ENCODE peak calls at places on chromosomes 16 and 17, in eight cellular contexts. S, W, M, Q, O, R, V and U are unnamed samples.

GRCh38 chr17:3903881-3904286 is 11.0 kb upstream of the CAMKK1 start:
- DNase-seq in R (no peak), O (no peak), V (no peak), Q (no peak), S (no peak), W (no peak), M (no peak), U (no peak)

GRCh38 chr16:88810166-88810867 is 1.4 kb downstream of the APRT start:
- DNase-seq in W (peak), Q (no peak), M (peak), O (no peak), S (peak), R (no peak), V (no peak), U (no peak)

GRCh38 chr17:82787081-82787848 is 35.4 kb downstream of the TBCD start:
- DNase-seq in V (no peak), S (peak), O (no peak), M (peak), Q (no peak), R (no peak), W (no peak), U (no peak)

GRCh38 chr17:76710863-76711611 is at the start of gene MXRA7:
- DNase-seq in S (peak), R (peak), W (peak), Q (peak), M (peak), O (peak), V (peak), U (peak)

GRCh38 chr17:47896672-47897490 is 845 bp downstream of the SP2 start:
- DNase-seq in V (no peak), M (no peak), Q (no peak), W (no peak), S (peak), O (no peak), R (no peak), U (no peak)

GRCh38 chr17:73043686-73044581 is 48.6 kb downstream of the SLC39A11 start:
- DNase-seq in O (no peak), W (no peak), S (peak), M (no peak), Q (no peak), R (no peak), V (no peak), U (no peak)

GRCh38 chr17:40511136-40511535 is 9.7 kb upstream of the TNS4 start:
- DNase-seq in O (no peak), R (no peak), M (no peak), Q (no peak), W (no peak), S (no peak), V (no peak), U (no peak)

GRCh38 chr17:56203430-56203829 is 50.2 kb downstream of the ANKFN1 start:
- DNase-seq in M (no peak), S (peak), V (no peak), Q (peak), O (no peak), R (no peak), W (no peak), U (no peak)

GRCh38 chr16:49675417-49675816 is 180.5 kb downstream of the ZNF423 start:
- DNase-seq in Q (no peak), V (no peak), O (no peak), S (no peak), W (no peak), R (no peak), M (no peak), U (no peak)

GRCh38 chr16:25060920-25061319 is 45.8 kb upstream of the ARHGAP17 start:
- DNase-seq in V (peak), R (no peak), M (no peak), O (no peak), Q (no peak), S (no peak), W (no peak), U (no peak)

GRCh38 chr16:29126057-29126494 is 141.2 kb downstream of the LAT start:
- DNase-seq in V (no peak), O (no peak), R (no peak), M (no peak), W (no peak), S (no peak), Q (no peak), U (no peak)

GRCh38 chr17:9467518-9467917 is 108.1 kb downstream of the STX8 start:
- DNase-seq in V (no peak), R (no peak), W (no peak), O (no peak), Q (no peak), M (no peak), S (no peak), U (no peak)

GRCh38 chr16:27463741-27464662 is 62.0 kb downstream of the IL21R start:
- DNase-seq in V (no peak), R (no peak), S (no peak), W (peak), Q (no peak), O (no peak), M (no peak), U (peak)

GRCh38 chr16:87598431-87598830 is 3.9 kb upstream of the JPH3 start:
- DNase-seq in Q (no peak), R (no peak), S (no peak), V (no peak), O (no peak), W (no peak), M (no peak), U (no peak)

GRCh38 chr17:2950846-2951245 is 112.6 kb downstream of the OR1D5 start:
- DNase-seq in R (no peak), S (no peak), M (no peak), V (no peak), O (no peak), Q (no peak), W (no peak), U (no peak)

GRCh38 chr17:74159226-74159840 is 44.1 kb upstream of the RPL38 start:
- DNase-seq in R (no peak), V (no peak), M (no peak), Q (no peak), O (no peak), W (no peak), S (no peak), U (no peak)

GRCh38 chr17:77725851-77726250 is 232.7 kb upstream of the TNRC6C start:
- DNase-seq in M (no peak), O (no peak), W (no peak), V (no peak), R (peak), S (no peak), Q (no peak), U (no peak)

GRCh38 chr16:66406534-66407368 is 20.3 kb upstream of the BEAN1 start:
- DNase-seq in Q (peak), V (peak), S (peak), O (peak), W (peak), R (peak), M (peak), U (peak)

GRCh38 chr16:50425648-50426047 is 56.9 kb upstream of the BRD7 start:
- DNase-seq in Q (no peak), M (no peak), W (no peak), O (no peak), S (no peak), R (no peak), V (no peak), U (no peak)

GRCh38 chr17:39787038-39787437 is 49.3 kb downstream of the GRB7 start:
- DNase-seq in O (peak), V (no peak), M (no peak), S (no peak), W (no peak), R (no peak), Q (no peak), U (no peak)

GRCh38 chr17:55750750-55751641 is at the start of gene PCTP:
- DNase-seq in Q (peak), M (peak), R (peak), V (peak), W (peak), O (no peak), S (peak), U (peak)

GRCh38 chr16:88413231-88413630 is 30.5 kb downstream of the ZNF469 start:
- DNase-seq in R (no peak), Q (no peak), W (no peak), M (no peak), O (no peak), S (no peak), V (no peak), U (no peak)

GRCh38 chr17:962166-962565 is 17.4 kb downstream of the NXN start:
- DNase-seq in V (no peak), M (no peak), Q (no peak), W (no peak), R (no peak), O (no peak), S (no peak), U (no peak)

GRCh38 chr16:48123104-48123788 is 32.5 kb downstream of the ABCC12 start:
- DNase-seq in R (peak), S (peak), W (no peak), M (no peak), Q (peak), V (peak), O (no peak), U (no peak)

GRCh38 chr17:46832306-46832895 is 13.9 kb upstream of the WNT3 start:
- DNase-seq in O (no peak), V (no peak), W (no peak), M (peak), Q (no peak), R (no peak), S (no peak), U (no peak)

GRCh38 chr16:77199211-77199610 is at the start of gene SYCE1L:
- DNase-seq in V (no peak), S (no peak), Q (no peak), O (no peak), M (no peak), W (no peak), R (no peak), U (no peak)

GRCh38 chr16:57485916-57486857 is at the start of gene DOK4:
- DNase-seq in W (peak), S (peak), M (peak), O (peak), R (peak), Q (peak), V (peak), U (peak)

GRCh38 chr17:56896968-56897359 is 16.9 kb downstream of the TRIM25 start:
- DNase-seq in W (no peak), O (no peak), V (no peak), Q (no peak), S (no peak), M (no peak), R (no peak), U (no peak)

GRCh38 chr16:4631444-4631843 is 6.8 kb downstream of the MGRN1 start:
- DNase-seq in V (no peak), R (no peak), M (no peak), W (no peak), S (no peak), O (no peak), Q (no peak), U (no peak)

GRCh38 chr17:4679652-4680051 is 24.3 kb downstream of the PELP1 start:
- DNase-seq in W (no peak), S (peak), Q (peak), M (no peak), V (no peak), R (peak), O (no peak), U (no peak)

GRCh38 chr16:20614201-20615141 is 38.3 kb upstream of the ACSM2B start:
- DNase-seq in R (no peak), S (no peak), M (peak), O (no peak), W (no peak), V (no peak), Q (no peak), U (no peak)

GRCh38 chr16:19210175-19210924 is 42.3 kb downstream of the SYT17 start:
- DNase-seq in S (peak), W (no peak), V (peak), Q (no peak), O (no peak), M (no peak), R (no peak), U (no peak)

GRCh38 chr17:76452102-76452645 is 778 bp downstream of the UBE2O start:
- DNase-seq in W (no peak), R (no peak), O (no peak), V (peak), S (no peak), Q (no peak), M (no peak), U (no peak)

GRCh38 chr17:77254961-77255741 is 114.4 kb downstream of the SEC14L1 start:
- DNase-seq in M (no peak), R (peak), W (no peak), Q (peak), O (no peak), V (no peak), S (peak), U (no peak)

GRCh38 chr16:19948186-19949104 is 63.8 kb upstream of the GPRC5B start:
- DNase-seq in W (no peak), Q (no peak), M (no peak), R (no peak), O (no peak), S (no peak), V (no peak), U (no peak)

GRCh38 chr16:29644973-29645698 is 17.9 kb upstream of the SPN start:
- DNase-seq in O (no peak), Q (no peak), W (no peak), R (no peak), V (peak), M (no peak), S (no peak), U (no peak)

GRCh38 chr17:41910701-41911391 is 7.9 kb downstream of the ACLY start:
- DNase-seq in Q (peak), O (no peak), V (no peak), W (peak), R (peak), S (peak), M (no peak), U (no peak)

GRCh38 chr16:79146-80054 is 1.4 kb downstream of the MPG start:
- DNase-seq in Q (no peak), R (no peak), W (no peak), O (no peak), S (no peak), M (no peak), V (no peak), U (no peak)